ENCODE peak calls at places on chromosomes 3 and 15, in eight cellular contexts. D is body of pancreas, V is lower leg skin, J is LNCaP clone FGC, X is endothelial cell of umbilical vein, Y is fibroblast of pulmonary artery, E is SK-N-SH, K is PC-3. W is an unnamed sample.

GRCh38 chr15:64153480-64154367 is 2.2 kb downstream of the SNX22 start:
- DNase-seq in V (peak), K (peak), Y (peak), E (peak), J (peak), D (peak), X (peak), W (peak)

GRCh38 chr3:42511196-42511595 is 8.8 kb downstream of the VIPR1 start:
- DNase-seq in E (no peak), V (no peak), J (no peak), K (no peak), D (no peak), Y (no peak), X (no peak), W (peak)

GRCh38 chr3:111538687-111539086 is 3.3 kb upstream of the CD96 start:
- DNase-seq in V (no peak), D (no peak), E (no peak), X (no peak), Y (peak), J (no peak), K (peak), W (peak)

GRCh38 chr15:100020614-100021013 is 287.4 kb upstream of the LYSMD4 start:
- DNase-seq in V (no peak), E (no peak), K (no peak), J (no peak), X (no peak), Y (no peak), D (no peak), W (no peak)

GRCh38 chr3:183587337-183587736 is 31.8 kb upstream of the KLHL6 start:
- DNase-seq in E (no peak), Y (peak), D (no peak), K (no peak), V (no peak), J (no peak), X (peak), W (peak)

GRCh38 chr3:180280601-180281000 is 243.9 kb upstream of the PEX5L start:
- DNase-seq in K (peak), V (no peak), J (no peak), Y (no peak), E (no peak), D (no peak), X (no peak), W (no peak)

GRCh38 chr3:189392969-189393368 is 221.2 kb downstream of the TPRG1 start:
- DNase-seq in E (no peak), D (peak), V (peak), J (no peak), K (peak), X (no peak), Y (peak), W (peak)

GRCh38 chr15:74040115-74040850 is 42.1 kb downstream of the GOLGA6A start:
- DNase-seq in J (no peak), D (peak), K (peak), X (peak), V (peak), E (no peak), Y (peak), W (peak)

GRCh38 chr15:99712415-99712814 is 20.8 kb downstream of the LYSMD4 start:
- DNase-seq in E (no peak), K (no peak), X (no peak), V (no peak), Y (no peak), J (no peak), D (no peak), W (no peak)

GRCh38 chr15:83380026-83380425 is 67.1 kb upstream of the SH3GL3 start:
- DNase-seq in Y (no peak), X (no peak), V (no peak), E (no peak), J (no peak), D (no peak), K (peak), W (peak)

GRCh38 chr15:83378921-83379561 is 68.1 kb upstream of the SH3GL3 start:
- DNase-seq in V (no peak), E (no peak), J (no peak), D (peak), K (peak), Y (no peak), X (no peak), W (no peak)

GRCh38 chr15:83379574-83379973 is 67.6 kb upstream of the SH3GL3 start:
- DNase-seq in Y (no peak), D (no peak), K (peak), V (no peak), X (no peak), J (no peak), E (no peak), W (no peak)

GRCh38 chr15:83380682-83381081 is 66.5 kb upstream of the SH3GL3 start:
- DNase-seq in K (peak), V (peak), Y (peak), E (peak), D (peak), J (peak), X (peak), W (peak)
- TF ChIP-seq CTCF in K (peak), V (no peak), Y (peak), E (peak), D (peak), J (peak), X (peak), W (peak)

DNA sequence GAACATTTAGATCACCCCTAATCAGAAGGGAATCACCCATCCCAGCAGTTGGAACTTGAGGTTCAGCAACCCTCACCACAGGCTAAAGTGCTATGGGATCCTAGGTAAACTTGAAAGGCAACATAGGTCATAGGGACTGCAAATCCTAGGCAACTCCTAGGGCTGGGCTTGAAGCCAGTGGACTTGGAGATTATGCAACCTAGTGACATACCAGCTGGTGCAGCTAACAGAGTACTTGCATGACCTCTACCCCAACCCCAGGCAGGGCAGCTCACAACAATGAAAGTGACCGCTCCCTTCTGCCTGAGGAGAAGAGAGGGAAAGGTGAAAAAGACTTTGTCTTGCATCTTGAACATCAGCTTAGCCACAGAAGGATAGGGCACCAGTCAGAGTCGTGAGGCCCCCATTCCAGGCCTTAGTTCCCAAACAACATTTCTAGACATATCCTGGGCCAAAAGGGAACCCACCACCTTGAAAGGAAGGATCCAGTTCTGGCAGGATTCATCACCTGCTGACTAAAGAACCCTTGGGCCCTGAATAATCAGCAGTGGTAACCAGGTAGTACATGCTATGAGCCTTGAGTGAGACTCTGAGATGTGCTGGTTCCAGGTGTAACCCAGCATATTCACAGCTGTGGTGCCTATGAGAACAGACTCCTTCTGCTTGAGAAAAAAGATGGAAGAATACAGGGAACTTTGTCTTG is 37.6 kb upstream of the FBN1 start:
- DNase-seq in Y (peak), K (peak), D (peak), X (no peak), E (no peak), J (peak), V (peak), W (peak)
- H3K4me3 ChIP-seq in Y (no peak), K (no peak), D (no peak), X (no peak), E (no peak), J (no peak), V (no peak), W (no peak)

DNA sequence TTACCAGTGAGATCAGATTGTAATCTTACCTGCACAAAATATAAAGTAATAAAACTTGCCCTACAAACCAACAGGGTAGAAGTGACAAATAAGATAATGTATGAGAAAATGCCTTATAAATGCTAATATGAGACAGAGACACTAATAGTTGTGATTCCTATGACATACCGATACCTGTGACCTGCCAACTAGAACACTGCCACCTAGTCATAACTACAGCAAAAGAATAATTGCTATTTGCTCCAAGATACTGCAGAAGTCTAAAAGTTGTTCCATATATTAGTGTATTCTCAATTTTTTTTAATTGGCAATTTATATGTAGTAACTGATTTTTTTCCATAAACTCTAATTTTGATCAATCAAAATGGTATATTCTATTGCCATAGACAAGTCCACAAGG is 25.3 kb upstream of the GP5 start:
- DNase-seq in K (no peak), V (no peak), X (no peak), E (no peak), D (no peak), J (no peak), Y (no peak), W (no peak)
- TF ChIP-seq CTCF in K (peak), V (no peak), X (no peak), E (no peak), D (no peak), J (peak), Y (no peak), W (no peak)

DNA sequence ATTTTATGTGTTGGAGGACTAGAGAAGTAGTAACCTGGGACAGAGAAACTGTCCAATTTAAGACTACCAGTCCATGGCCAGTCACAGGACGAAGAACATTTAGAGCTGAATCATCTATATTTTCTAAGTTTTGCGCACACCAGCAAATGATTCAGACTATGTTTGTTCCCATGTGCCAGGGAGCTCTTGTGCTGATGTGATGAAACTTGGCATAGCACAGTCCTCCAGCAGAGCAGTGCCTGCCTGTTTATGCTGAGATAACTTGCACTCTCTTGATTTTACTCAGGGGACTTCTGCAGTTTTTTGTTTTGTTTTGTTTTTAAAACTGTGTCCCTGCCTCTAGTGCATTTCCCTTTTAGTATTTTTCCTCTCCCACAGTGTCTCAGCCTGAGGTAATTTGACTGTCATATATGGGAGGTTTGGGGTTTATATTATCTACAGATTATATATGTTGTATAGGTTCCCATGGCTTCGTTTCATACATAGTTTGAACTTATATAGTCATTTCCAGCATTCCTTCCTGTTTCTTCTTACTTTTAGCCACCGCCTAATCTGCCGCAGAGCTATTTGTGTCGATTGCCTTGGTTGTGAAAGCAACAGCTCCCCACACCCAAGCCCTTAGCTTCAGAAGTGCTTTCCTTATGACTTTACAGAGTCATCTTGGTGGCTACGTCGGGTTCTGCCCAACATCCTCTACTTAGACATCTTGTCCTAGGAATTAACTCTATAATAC is 45.5 kb downstream of the PPM1L start:
- DNase-seq in Y (peak), D (no peak), J (no peak), X (no peak), K (peak), V (peak), E (no peak), W (peak)
- H3K4me3 ChIP-seq in Y (no peak), D (no peak), J (no peak), X (no peak), K (no peak), V (no peak), E (no peak), W (peak)

GRCh38 chr3:142057331-142057725 is 92.0 kb downstream of the TFDP2 start:
- DNase-seq in Y (no peak), E (no peak), J (no peak), K (no peak), D (no peak), X (no peak), V (no peak), W (no peak)
- TF ChIP-seq CTCF in Y (no peak), E (no peak), J (no peak), K (no peak), D (no peak), X (no peak), V (no peak), W (no peak)

DNA sequence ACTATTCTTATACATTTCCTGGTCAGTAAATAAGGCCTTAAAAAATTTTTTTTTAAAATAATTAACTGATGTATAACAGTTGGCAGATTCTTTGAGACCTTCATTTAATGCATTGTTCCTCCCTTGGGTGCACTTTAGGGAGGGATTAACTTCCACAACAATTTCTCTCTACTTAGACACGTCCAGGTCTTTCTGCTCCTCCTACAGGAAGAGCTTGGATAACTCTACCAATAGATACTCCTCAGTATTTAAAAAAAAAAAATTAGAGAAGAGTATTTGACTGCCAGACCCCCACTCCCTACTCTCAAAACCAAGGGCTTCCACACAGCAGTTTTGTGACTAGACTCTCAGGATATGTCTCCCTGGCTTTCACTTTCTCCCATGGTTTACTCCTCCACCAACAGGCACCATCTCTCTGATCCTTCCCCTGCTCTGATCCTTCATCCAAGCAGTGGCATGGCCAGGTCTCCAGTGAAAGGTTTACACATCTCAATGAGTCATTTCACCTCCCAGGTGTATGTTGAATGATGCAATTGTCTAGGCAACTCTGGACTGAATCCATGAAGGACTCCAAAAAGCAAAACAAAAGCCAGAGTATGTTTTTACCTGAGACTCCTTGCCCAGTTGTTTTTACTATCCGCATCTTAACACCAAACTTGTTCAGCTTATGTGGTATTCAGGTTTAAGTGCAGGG is 7.4 kb downstream of the ZIC4 start:
- DNase-seq in V (no peak), E (no peak), J (no peak), X (no peak), Y (no peak), D (no peak), K (peak), W (no peak)
- H3K4me3 ChIP-seq in V (no peak), E (no peak), J (no peak), X (no peak), Y (no peak), D (no peak), K (no peak), W (no peak)

DNA sequence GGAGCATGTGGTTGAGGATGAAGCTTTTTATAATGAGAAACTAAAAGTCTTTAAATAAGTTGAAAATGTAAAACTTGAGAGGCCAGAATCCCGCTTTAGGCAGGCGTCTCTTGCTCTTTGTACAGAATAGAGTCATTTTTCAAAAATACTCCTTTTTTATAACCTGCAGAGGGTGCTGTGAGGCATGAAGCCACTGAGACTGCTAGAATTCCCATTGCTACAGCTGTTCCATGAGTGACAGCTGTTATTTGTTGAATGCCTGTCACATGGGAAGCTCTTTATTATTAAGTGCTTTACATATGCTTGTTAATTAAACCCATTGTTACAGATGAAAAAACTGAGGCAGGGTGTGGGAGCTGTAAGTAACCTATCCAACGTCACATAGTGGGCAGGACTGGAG is 18.5 kb downstream of the MINAR1 start:
- DNase-seq in E (peak), V (no peak), K (peak), D (no peak), J (no peak), X (no peak), Y (no peak), W (no peak)
- TF ChIP-seq CTCF in E (peak), V (no peak), K (peak), D (no peak), J (peak), X (no peak), Y (peak), W (peak)

W was measured in cardiac fibroblast.